ENCODE peak calls at places on chromosomes 6 and 20, in five cellular contexts. X, F, R, K and N are unnamed samples. For H3K9me3, the result is how much of the 10 kb centered on the place peaks cover.

GRCh38 chr6:14713008-14713452 is 532.8 kb upstream of the JARID2 start:
- DNase-seq in X (peak), F (peak), R (peak), K (peak), N (peak)

GRCh38 chr6:30556006-30556713 is at the start of gene GNL1:
- DNase-seq in X (peak), F (peak), R (peak), K (peak), N (peak)

GRCh38 chr6:42230320-42231034 is 12.8 kb upstream of the MRPS10 start:
- DNase-seq in X (no peak), F (no peak), R (no peak), K (no peak), N (no peak)

GRCh38 chr6:30914854-30915590 is 984 bp downstream of the VARS2 start:
- DNase-seq in X (no peak), F (no peak), R (no peak), K (no peak), N (no peak)

GRCh38 chr20:54335299-54335698 is 127.4 kb downstream of the PFDN4 start:
- DNase-seq in X (no peak), F (peak), R (peak), K (no peak), N (no peak)

GRCh38 chr6:46046558-46047169 is 31.0 kb upstream of the CLIC5 start:
- DNase-seq in X (no peak), F (no peak), R (no peak), K (no peak), N (no peak)

GRCh38 chr6:30883743-30884520 is at the start of gene DDR1:
- DNase-seq in X (peak), F (peak), R (peak), K (peak), N (peak)

GRCh38 chr20:14342910-14343309 is 5.5 kb upstream of the FLRT3 start:
- DNase-seq in X (no peak), F (no peak), R (no peak), K (no peak), N (no peak)

GRCh38 chr20:29873946-29874345 is 1383.5 kb upstream of the DEFB115 start:
- DNase-seq in X (peak), F (no peak), R (peak), K (peak), N (no peak)
- H3K9me3 ChIP-seq in X (under half), F (under half), R (under half), K (under half), N (under half)

DNA sequence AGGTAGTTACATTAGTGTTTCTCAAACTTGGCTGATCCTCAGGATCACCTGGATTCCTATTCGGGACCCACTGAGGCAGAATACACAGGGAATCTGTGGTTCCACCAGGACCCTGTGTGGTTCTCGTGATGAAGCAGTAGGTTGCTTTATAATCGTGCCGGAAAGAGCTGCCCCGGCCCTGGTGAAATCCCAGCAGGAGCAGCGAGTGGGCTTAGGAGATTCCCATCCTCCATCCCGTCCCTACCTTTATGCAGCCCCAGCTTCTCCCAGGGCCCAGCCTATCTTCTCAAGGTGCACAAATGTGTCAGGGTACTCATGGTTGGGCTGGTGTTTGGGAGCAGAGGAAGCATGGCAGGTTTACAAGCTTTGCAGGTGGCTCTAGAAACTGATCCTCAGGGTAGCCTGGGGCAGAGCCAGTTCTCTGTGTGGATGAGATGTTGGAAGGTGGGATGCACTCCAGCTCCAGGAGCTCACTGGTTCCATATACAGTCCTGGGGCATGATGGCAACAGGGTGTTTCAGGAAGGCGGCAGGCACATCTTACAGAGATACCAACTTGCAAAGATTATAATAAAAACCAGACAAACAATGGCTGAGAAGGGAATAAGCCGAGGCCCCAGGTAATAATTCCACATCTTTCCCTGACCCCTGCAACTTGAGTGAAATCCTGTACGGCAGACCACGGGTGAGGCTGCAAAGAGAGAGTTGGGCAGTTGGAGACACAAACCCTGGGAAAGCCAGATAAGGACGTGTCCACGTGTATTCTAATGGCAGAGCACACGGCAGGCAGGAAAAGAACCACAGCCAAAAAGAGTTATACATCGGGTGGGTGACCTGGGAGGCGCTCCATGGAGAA is 5.9 kb downstream of the SLC22A1 start:
- DNase-seq in X (no peak), F (no peak), R (no peak), K (no peak), N (no peak)
- H3K9me3 ChIP-seq in X (under half), F (under half), R (under half), K (under half), N (under half)

DNA sequence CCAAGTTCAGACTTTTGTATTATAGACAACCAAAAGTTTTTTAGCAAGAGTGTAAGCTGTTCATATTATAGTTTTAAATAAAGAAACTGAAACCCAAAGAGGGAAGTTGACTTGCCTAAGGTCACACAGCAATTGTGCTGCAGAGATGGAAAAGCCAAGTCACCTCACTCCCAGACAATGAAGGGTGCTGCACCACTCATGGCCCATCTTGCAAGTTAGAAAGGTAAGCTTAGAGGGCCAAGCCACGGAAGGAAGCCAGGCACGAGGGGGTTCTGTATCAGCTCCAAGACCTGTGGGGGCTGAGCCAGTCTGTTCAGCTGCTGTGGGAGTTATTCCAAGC is 860 bp downstream of the DEFB124 start:
- DNase-seq in X (no peak), F (no peak), R (no peak), K (no peak), N (no peak)
- H3K9me3 ChIP-seq in X (under half), F (under half), R (under half), K (under half), N (under half)

GRCh38 chr6:40210628-40211056 is 276.4 kb upstream of the MOCS1 start:
- DNase-seq in X (no peak), F (no peak), R (no peak), K (no peak), N (no peak)
- H3K9me3 ChIP-seq in X (under half), F (under half), R (under half), K (under half), N (under half)

DNA sequence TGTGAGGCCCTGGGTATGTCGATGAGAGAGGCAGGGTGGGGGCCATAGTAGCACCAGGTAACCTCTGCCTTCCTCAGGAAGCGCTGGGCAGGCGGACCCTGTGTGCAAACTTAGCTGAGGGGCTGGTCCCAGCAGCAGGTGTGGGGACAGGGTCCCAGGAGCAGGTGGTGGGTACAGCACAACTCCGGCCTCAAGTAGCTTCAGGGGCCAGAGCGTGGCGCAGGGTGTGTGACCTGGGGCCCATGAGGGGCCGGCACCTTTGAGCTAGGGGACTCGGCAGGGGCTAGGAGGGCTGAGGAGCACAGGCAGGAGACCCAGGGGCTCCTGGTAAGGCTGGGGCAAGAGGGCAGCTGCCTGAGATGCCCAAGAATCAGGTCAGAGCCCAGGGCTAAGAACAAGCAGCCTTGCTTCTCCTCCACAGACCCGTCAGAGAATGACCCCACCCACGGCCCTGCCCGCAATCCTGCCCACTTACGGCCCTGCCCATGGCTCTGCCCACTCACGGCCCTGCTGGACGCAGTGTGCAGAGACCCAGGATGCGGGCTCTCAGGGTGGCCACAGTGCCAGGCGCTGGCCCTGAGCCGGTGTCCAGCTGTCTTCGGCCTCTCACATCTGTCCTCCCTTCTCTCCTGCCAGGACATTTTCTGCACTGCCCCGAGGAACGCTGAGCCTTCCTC is 30.9 kb downstream of the CHRNA4 start:
- DNase-seq in X (no peak), F (no peak), R (no peak), K (peak), N (no peak)
- H3K9me3 ChIP-seq in X (under half), F (under half), R (under half), K (under half), N (under half)

GRCh38 chr20:31239139-31239538 is 18.3 kb upstream of the DEFB115 start:
- DNase-seq in X (no peak), F (no peak), R (no peak), K (no peak), N (no peak)
- H3K9me3 ChIP-seq in X (under half), F (half or more), R (under half), K (half or more), N (under half)